ENCODE peak calls at places on chromosomes 16 and 17, in nine cellular contexts. One of them, this sample, is unnamed. For H3K4me1, the result is how much of the 10 kb centered on the place peaks cover.

GRCh38 chr17:72425133-72425795 is 304.4 kb downstream of the SOX9 start:
- DNase-seq in heart right ventricle: no peak
- DNase-seq in ascending aorta: no peak
- DNase-seq in transverse colon: no peak
- DNase-seq in DND-41: no peak
- DNase-seq in BE2C: no peak
- DNase-seq in uterus: no peak
- DNase-seq in heart left ventricle: no peak
- DNase-seq in small intestine: no peak
- DNase-seq in this sample: no peak

GRCh38 chr16:4089811-4090293 is 26.4 kb downstream of the ADCY9 start:
- DNase-seq in heart right ventricle: no peak
- DNase-seq in ascending aorta: no peak
- DNase-seq in transverse colon: peak
- DNase-seq in DND-41: no peak
- DNase-seq in BE2C: no peak
- DNase-seq in uterus: no peak
- DNase-seq in heart left ventricle: no peak
- DNase-seq in small intestine: peak
- DNase-seq in this sample: no peak

GRCh38 chr16:48492131-48492530 is 106.9 kb upstream of the SIAH1 start:
- DNase-seq in heart right ventricle: no peak
- DNase-seq in ascending aorta: no peak
- DNase-seq in transverse colon: no peak
- DNase-seq in DND-41: no peak
- DNase-seq in BE2C: no peak
- DNase-seq in uterus: no peak
- DNase-seq in heart left ventricle: no peak
- DNase-seq in small intestine: no peak
- DNase-seq in this sample: no peak

GRCh38 chr16:4114257-4115208 is 1.7 kb downstream of the ADCY9 start:
- DNase-seq in heart right ventricle: peak
- DNase-seq in ascending aorta: no peak
- DNase-seq in transverse colon: no peak
- DNase-seq in DND-41: no peak
- DNase-seq in BE2C: no peak
- DNase-seq in uterus: no peak
- DNase-seq in heart left ventricle: no peak
- DNase-seq in small intestine: no peak
- DNase-seq in this sample: no peak

GRCh38 chr17:70276931-70277330 is 107.6 kb downstream of the KCNJ2 start:
- DNase-seq in heart right ventricle: no peak
- DNase-seq in ascending aorta: no peak
- DNase-seq in transverse colon: no peak
- DNase-seq in DND-41: no peak
- DNase-seq in BE2C: no peak
- DNase-seq in uterus: no peak
- DNase-seq in heart left ventricle: no peak
- DNase-seq in small intestine: no peak
- DNase-seq in this sample: no peak

GRCh38 chr17:57921342-57921741 is 33.9 kb downstream of the CUEDC1 start:
- DNase-seq in heart right ventricle: no peak
- DNase-seq in ascending aorta: no peak
- DNase-seq in transverse colon: no peak
- DNase-seq in DND-41: no peak
- DNase-seq in BE2C: no peak
- DNase-seq in uterus: peak
- DNase-seq in heart left ventricle: no peak
- DNase-seq in small intestine: no peak
- DNase-seq in this sample: no peak

GRCh38 chr17:65231086-65231485 is 93.9 kb downstream of the RGS9 start:
- DNase-seq in heart right ventricle: no peak
- DNase-seq in ascending aorta: no peak
- DNase-seq in transverse colon: no peak
- DNase-seq in DND-41: no peak
- DNase-seq in BE2C: no peak
- DNase-seq in uterus: no peak
- DNase-seq in heart left ventricle: no peak
- DNase-seq in small intestine: no peak
- DNase-seq in this sample: no peak

GRCh38 chr17:74444406-74444805 is 12.5 kb downstream of the GPRC5C start:
- DNase-seq in heart right ventricle: peak
- DNase-seq in ascending aorta: no peak
- DNase-seq in transverse colon: no peak
- DNase-seq in DND-41: no peak
- DNase-seq in BE2C: no peak
- DNase-seq in uterus: peak
- DNase-seq in heart left ventricle: no peak
- DNase-seq in small intestine: no peak
- DNase-seq in this sample: no peak

GRCh38 chr16:73326770-73327470 is 279.0 kb upstream of the ZFHX3 start:
- DNase-seq in heart right ventricle: no peak
- DNase-seq in ascending aorta: no peak
- DNase-seq in transverse colon: no peak
- DNase-seq in DND-41: no peak
- DNase-seq in BE2C: no peak
- DNase-seq in uterus: no peak
- DNase-seq in heart left ventricle: no peak
- DNase-seq in small intestine: no peak
- DNase-seq in this sample: no peak

GRCh38 chr17:36731091-36731490 is 129.7 kb downstream of the MRM1 start:
- DNase-seq in heart right ventricle: no peak
- DNase-seq in ascending aorta: no peak
- DNase-seq in transverse colon: peak
- DNase-seq in DND-41: no peak
- DNase-seq in BE2C: no peak
- DNase-seq in uterus: no peak
- DNase-seq in heart left ventricle: no peak
- DNase-seq in small intestine: no peak
- DNase-seq in this sample: no peak

GRCh38 chr17:27893834-27894503 is 804 bp upstream of the LYRM9 start:
- DNase-seq in heart right ventricle: no peak
- DNase-seq in ascending aorta: no peak
- DNase-seq in transverse colon: no peak
- DNase-seq in DND-41: no peak
- DNase-seq in BE2C: no peak
- DNase-seq in uterus: no peak
- DNase-seq in heart left ventricle: no peak
- DNase-seq in small intestine: no peak
- DNase-seq in this sample: no peak

GRCh38 chr17:81832608-81833159 is 407 bp downstream of the MCRIP1 start:
- DNase-seq in heart right ventricle: no peak
- DNase-seq in ascending aorta: no peak
- DNase-seq in transverse colon: no peak
- DNase-seq in DND-41: peak
- DNase-seq in BE2C: no peak
- DNase-seq in uterus: no peak
- DNase-seq in heart left ventricle: no peak
- DNase-seq in small intestine: no peak
- DNase-seq in this sample: no peak

GRCh38 chr17:163514-164103 is 17.8 kb downstream of the DOC2B start:
- DNase-seq in heart right ventricle: no peak
- DNase-seq in ascending aorta: no peak
- DNase-seq in transverse colon: no peak
- DNase-seq in DND-41: no peak
- DNase-seq in BE2C: no peak
- DNase-seq in uterus: no peak
- DNase-seq in heart left ventricle: no peak
- DNase-seq in small intestine: no peak
- DNase-seq in this sample: no peak

GRCh38 chr17:41717408-41718286 is 5.5 kb downstream of the GAST start:
- DNase-seq in heart right ventricle: no peak
- DNase-seq in ascending aorta: no peak
- DNase-seq in transverse colon: no peak
- DNase-seq in DND-41: no peak
- DNase-seq in BE2C: no peak
- DNase-seq in uterus: no peak
- DNase-seq in heart left ventricle: no peak
- DNase-seq in small intestine: no peak
- DNase-seq in this sample: no peak

GRCh38 chr17:30545024-30545423 is 67.8 kb downstream of the GOSR1 start:
- DNase-seq in heart right ventricle: no peak
- DNase-seq in ascending aorta: no peak
- DNase-seq in transverse colon: no peak
- DNase-seq in DND-41: no peak
- DNase-seq in BE2C: no peak
- DNase-seq in uterus: no peak
- DNase-seq in heart left ventricle: no peak
- DNase-seq in small intestine: no peak
- DNase-seq in this sample: no peak

GRCh38 chr17:16989230-16989952 is 17.5 kb upstream of the TNFRSF13B start:
- DNase-seq in heart right ventricle: no peak
- DNase-seq in ascending aorta: no peak
- DNase-seq in transverse colon: peak
- DNase-seq in DND-41: peak
- DNase-seq in BE2C: no peak
- DNase-seq in uterus: no peak
- DNase-seq in heart left ventricle: no peak
- DNase-seq in small intestine: peak
- DNase-seq in this sample: no peak

GRCh38 chr17:61490540-61490975 is 38.3 kb downstream of the TBX4 start:
- DNase-seq in heart right ventricle: no peak
- DNase-seq in ascending aorta: no peak
- DNase-seq in transverse colon: no peak
- DNase-seq in DND-41: no peak
- DNase-seq in BE2C: no peak
- DNase-seq in uterus: no peak
- DNase-seq in heart left ventricle: no peak
- DNase-seq in small intestine: peak
- DNase-seq in this sample: no peak

GRCh38 chr17:42118545-42118944 is 2.6 kb downstream of the KAT2A start:
- DNase-seq in heart right ventricle: no peak
- DNase-seq in ascending aorta: no peak
- DNase-seq in transverse colon: no peak
- DNase-seq in DND-41: peak
- DNase-seq in BE2C: peak
- DNase-seq in uterus: no peak
- DNase-seq in heart left ventricle: no peak
- DNase-seq in small intestine: peak
- DNase-seq in this sample: no peak

GRCh38 chr17:8581002-8581658 is 49.4 kb downstream of the MYH10 start:
- DNase-seq in heart right ventricle: no peak
- DNase-seq in ascending aorta: no peak
- DNase-seq in transverse colon: no peak
- DNase-seq in DND-41: no peak
- DNase-seq in BE2C: peak
- DNase-seq in uterus: no peak
- DNase-seq in heart left ventricle: no peak
- DNase-seq in small intestine: no peak
- DNase-seq in this sample: no peak

GRCh38 chr17:74477411-74477810 is 11.0 kb downstream of the CD300A start:
- DNase-seq in heart right ventricle: no peak
- DNase-seq in ascending aorta: no peak
- DNase-seq in transverse colon: no peak
- DNase-seq in DND-41: no peak
- DNase-seq in BE2C: no peak
- DNase-seq in uterus: no peak
- DNase-seq in heart left ventricle: no peak
- DNase-seq in small intestine: no peak
- DNase-seq in this sample: no peak

GRCh38 chr16:70570967-70571570 is 47.5 kb downstream of the SF3B3 start:
- DNase-seq in heart right ventricle: no peak
- DNase-seq in ascending aorta: no peak
- DNase-seq in transverse colon: no peak
- DNase-seq in DND-41: no peak
- DNase-seq in BE2C: no peak
- DNase-seq in uterus: no peak
- DNase-seq in heart left ventricle: no peak
- DNase-seq in small intestine: no peak
- DNase-seq in this sample: no peak
- H3K4me1 ChIP-seq in heart right ventricle: under half
- H3K4me1 ChIP-seq in ascending aorta: under half
- H3K4me1 ChIP-seq in transverse colon: under half
- H3K4me1 ChIP-seq in DND-41: under half
- H3K4me1 ChIP-seq in BE2C: under half
- H3K4me1 ChIP-seq in uterus: under half
- H3K4me1 ChIP-seq in heart left ventricle: under half
- H3K4me1 ChIP-seq in small intestine: under half
- H3K4me1 ChIP-seq in this sample: under half

DNA sequence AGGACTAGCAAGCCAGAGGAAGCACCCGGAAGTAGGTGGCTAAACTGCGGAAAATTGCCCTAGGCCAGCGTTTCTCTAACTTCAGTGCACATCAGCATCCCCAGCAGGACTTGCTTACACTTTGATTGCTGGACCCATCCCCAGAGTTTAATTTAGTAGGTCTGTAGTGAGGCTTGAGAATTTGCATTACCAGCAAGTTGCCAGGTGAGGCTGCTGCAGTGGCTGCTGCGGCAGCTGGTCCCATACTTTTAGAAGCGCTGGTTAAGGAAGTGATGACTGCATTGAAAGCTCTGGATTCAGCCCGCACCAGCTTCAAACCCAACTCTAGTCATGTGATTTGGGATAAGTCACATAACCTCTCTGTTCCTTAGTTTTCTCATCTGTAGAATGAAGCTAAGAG is 4.2 kb downstream of the EEF2K start:
- DNase-seq in heart right ventricle: no peak
- DNase-seq in ascending aorta: no peak
- DNase-seq in transverse colon: no peak
- DNase-seq in DND-41: no peak
- DNase-seq in BE2C: no peak
- DNase-seq in uterus: no peak
- DNase-seq in heart left ventricle: no peak
- DNase-seq in small intestine: no peak
- DNase-seq in this sample: no peak
- H3K4me1 ChIP-seq in heart right ventricle: under half
- H3K4me1 ChIP-seq in ascending aorta: under half
- H3K4me1 ChIP-seq in transverse colon: half or more
- H3K4me1 ChIP-seq in DND-41: under half
- H3K4me1 ChIP-seq in BE2C: under half
- H3K4me1 ChIP-seq in uterus: under half
- H3K4me1 ChIP-seq in heart left ventricle: under half
- H3K4me1 ChIP-seq in small intestine: under half
- H3K4me1 ChIP-seq in this sample: under half

GRCh38 chr17:2690165-2691068 is 21.1 kb downstream of the CLUH start:
- DNase-seq in heart right ventricle: peak
- DNase-seq in ascending aorta: no peak
- DNase-seq in transverse colon: no peak
- DNase-seq in DND-41: no peak
- DNase-seq in BE2C: no peak
- DNase-seq in uterus: no peak
- DNase-seq in heart left ventricle: no peak
- DNase-seq in small intestine: no peak
- DNase-seq in this sample: peak
- H3K4me1 ChIP-seq in heart right ventricle: under half
- H3K4me1 ChIP-seq in ascending aorta: under half
- H3K4me1 ChIP-seq in transverse colon: under half
- H3K4me1 ChIP-seq in DND-41: under half
- H3K4me1 ChIP-seq in BE2C: under half
- H3K4me1 ChIP-seq in uterus: under half
- H3K4me1 ChIP-seq in heart left ventricle: under half
- H3K4me1 ChIP-seq in small intestine: under half
- H3K4me1 ChIP-seq in this sample: under half

DNA sequence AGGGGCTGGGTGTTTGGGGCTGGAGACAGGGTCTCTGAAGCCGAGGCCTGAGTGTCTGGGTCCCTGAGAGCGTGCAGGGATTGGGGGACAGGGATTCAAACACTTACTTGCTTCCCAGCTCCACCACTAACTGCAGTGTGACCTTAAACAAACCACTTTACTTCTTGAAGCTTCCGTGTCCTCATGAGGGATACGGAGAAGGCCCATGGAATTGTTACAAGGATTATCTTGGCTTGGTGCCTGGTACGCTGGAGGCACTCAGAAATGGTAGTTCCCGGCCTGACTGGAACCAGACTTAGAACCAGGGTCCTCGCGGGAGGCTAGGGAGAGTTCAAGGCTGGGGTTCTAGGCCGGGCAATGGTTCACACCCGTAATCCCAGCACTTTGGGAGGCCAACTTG is 2.9 kb upstream of the CXCL16 start:
- DNase-seq in heart right ventricle: no peak
- DNase-seq in ascending aorta: no peak
- DNase-seq in transverse colon: no peak
- DNase-seq in DND-41: no peak
- DNase-seq in BE2C: no peak
- DNase-seq in uterus: no peak
- DNase-seq in heart left ventricle: no peak
- DNase-seq in small intestine: no peak
- DNase-seq in this sample: no peak
- H3K4me1 ChIP-seq in heart right ventricle: under half
- H3K4me1 ChIP-seq in ascending aorta: under half
- H3K4me1 ChIP-seq in transverse colon: under half
- H3K4me1 ChIP-seq in DND-41: under half
- H3K4me1 ChIP-seq in BE2C: under half
- H3K4me1 ChIP-seq in uterus: under half
- H3K4me1 ChIP-seq in heart left ventricle: under half
- H3K4me1 ChIP-seq in small intestine: under half
- H3K4me1 ChIP-seq in this sample: under half